ENCODE peak calls at places on chromosomes 13 and 19, in seven cellular contexts. U is foreskin keratinocyte, J is PC-9, Z is small intestine, P is pancreas, E is upper lobe of left lung, C is A549. B is an unnamed sample.

GRCh38 chr13:98873377-98874028 is 104.4 kb downstream of the DOCK9 start:
- DNase-seq in U (no peak), P (no peak), C (no peak), J (no peak), Z (no peak), E (no peak), B (no peak)

GRCh38 chr13:110634558-110634957 is 19.2 kb downstream of the NAXD start:
- DNase-seq in C (peak; percentile 26), U (no peak), J (no peak), E (no peak), P (no peak), Z (no peak), B (no peak)

GRCh38 chr19:47713046-47714021 is at the start of gene EHD2:
- DNase-seq in E (peak; percentile 69), U (no peak), P (peak; percentile 53), J (peak; percentile 73), Z (no peak), C (peak; percentile 69), B (no peak)

GRCh38 chr19:39411832-39412099 is 703 bp upstream of the PLEKHG2 start:
- DNase-seq in J (peak; percentile 89), Z (peak; percentile 95), E (peak; percentile 93), C (peak; percentile 98), U (peak; percentile 74), P (peak; percentile 83), B (no peak)

GRCh38 chr13:36282818-36283432 is 14.7 kb downstream of the CCDC169 start:
- DNase-seq in E (no peak), U (no peak), P (no peak), J (no peak), C (peak; percentile 3), Z (peak; percentile 41), B (no peak)

GRCh38 chr19:28026636-28027035 is 1186.3 kb downstream of the UQCRFS1 start:
- DNase-seq in J (no peak), E (no peak), C (no peak), P (no peak), Z (no peak), U (no peak), B (no peak)

GRCh38 chr19:48342841-48343540 is 17.6 kb downstream of the EMP3 start:
- DNase-seq in E (no peak), U (peak; percentile 40), Z (no peak), P (no peak), J (no peak), C (peak; percentile 70), B (no peak)

GRCh38 chr19:47885067-47885463 is 1.1 kb downstream of the SULT2A1 start:
- DNase-seq in C (no peak), U (no peak), P (no peak), E (no peak), J (no peak), Z (peak; percentile 43), B (no peak)

GRCh38 chr13:75666646-75667351 is 30.7 kb downstream of the LMO7 start:
- DNase-seq in E (no peak), J (no peak), C (no peak), Z (no peak), P (no peak), U (peak; percentile 91), B (peak; percentile 64)

GRCh38 chr19:38666662-38667448 is 19.4 kb downstream of the ACTN4 start:
- DNase-seq in U (no peak), Z (peak; percentile 58), C (no peak), J (no peak), P (peak; percentile 90), E (no peak), B (no peak)

GRCh38 chr13:66826398-66826797 is 403.7 kb downstream of the PCDH9 start:
- DNase-seq in C (no peak), U (no peak), E (no peak), Z (no peak), J (no peak), P (no peak), B (no peak)

GRCh38 chr13:31310781-31311180 is 111.0 kb downstream of the B3GLCT start:
- DNase-seq in J (no peak), E (no peak), C (no peak), U (peak; percentile 51), Z (no peak), P (no peak), B (peak; percentile 34)

GRCh38 chr19:5356918-5357317 is 16.3 kb upstream of the PTPRS start:
- DNase-seq in C (no peak), E (no peak), J (no peak), U (no peak), Z (no peak), P (no peak), B (no peak)

GRCh38 chr13:54449922-54450321 is 1421.3 kb downstream of the OLFM4 start:
- DNase-seq in P (no peak), C (no peak), Z (no peak), U (no peak), J (no peak), E (no peak), B (no peak)

GRCh38 chr19:21758296-21758695 is 9.1 kb downstream of the ZNF100 start:
- DNase-seq in Z (no peak), P (no peak), C (no peak), J (no peak), U (no peak), E (no peak), B (no peak)

GRCh38 chr19:36417752-36418286 is 625 bp downstream of the ZFP82 start:
- DNase-seq in P (no peak), J (no peak), E (no peak), C (no peak), U (no peak), Z (peak; percentile 1), B (no peak)

GRCh38 chr19:11019262-11019661 is 58.4 kb downstream of the SMARCA4 start:
- DNase-seq in Z (no peak), J (no peak), C (no peak), U (no peak), P (no peak), E (no peak), B (no peak)

GRCh38 chr19:11018743-11019142 is 57.9 kb downstream of the SMARCA4 start:
- DNase-seq in C (no peak), P (no peak), Z (no peak), J (peak; percentile 85), E (peak; percentile 83), U (no peak), B (peak; percentile 31)

GRCh38 chr19:11017275-11018035 is 56.6 kb downstream of the SMARCA4 start:
- DNase-seq in C (no peak), Z (no peak), U (no peak), E (no peak), J (peak; percentile 28), P (no peak), B (no peak)

GRCh38 chr19:11016591-11016990 is 55.8 kb downstream of the SMARCA4 start:
- DNase-seq in U (no peak), P (no peak), C (no peak), Z (no peak), J (no peak), E (no peak), B (no peak)

GRCh38 chr19:11018179-11018578 is 57.3 kb downstream of the SMARCA4 start:
- DNase-seq in Z (peak; percentile 58), C (no peak), E (no peak), P (no peak), U (no peak), J (peak; percentile 86), B (peak; percentile 6)
- H3K27ac ChIP-seq in Z (no peak overlapping the region), C (no peak overlapping the region), E (peak overlapping the region; percentile 10), P (no peak overlapping the region), U (no peak overlapping the region), J (no peak overlapping the region), B (peak overlapping the region; percentile 57)

GRCh38 chr19:34804115-34804514 is 31.1 kb upstream of the ZNF599 start:
- DNase-seq in E (no peak), U (no peak), C (no peak), J (no peak), P (no peak), Z (no peak), B (no peak)

GRCh38 chr19:34806976-34807860 is 34.2 kb upstream of the ZNF599 start:
- DNase-seq in J (no peak), C (no peak), U (no peak), P (no peak), E (no peak), Z (no peak), B (no peak)

GRCh38 chr19:34808566-34808965 is 35.6 kb upstream of the ZNF599 start:
- DNase-seq in P (no peak), Z (no peak), J (no peak), U (peak; percentile 61), E (no peak), C (no peak), B (peak; percentile 18)
- H3K27ac ChIP-seq in P (no peak overlapping the region), Z (no peak overlapping the region), J (no peak overlapping the region), U (no peak overlapping the region), E (no peak overlapping the region), C (no peak overlapping the region), B (no peak overlapping the region)

GRCh38 chr13:42781362-42781761 is at the start of gene FAM216B:
- DNase-seq in E (no peak), P (no peak), Z (no peak), J (no peak), C (no peak), U (no peak), B (no peak)
- H3K27ac ChIP-seq in E (no peak within 1 kb of the TSS), P (no peak within 1 kb of the TSS), Z (no peak within 1 kb of the TSS), J (no peak within 1 kb of the TSS), C (no peak within 1 kb of the TSS), U (no peak within 1 kb of the TSS), B (no peak within 1 kb of the TSS)

GRCh38 chr13:39566216-39566869 is 36.6 kb downstream of the LHFPL6 start:
- DNase-seq in C (no peak), P (no peak), Z (no peak), J (no peak), U (peak; percentile 50), E (no peak), B (peak; percentile 8)

GRCh38 chr13:39561971-39562370 is 41.0 kb downstream of the LHFPL6 start:
- DNase-seq in E (no peak), J (no peak), U (no peak), P (no peak), Z (no peak), C (no peak), B (no peak)

GRCh38 chr13:39567569-39567968 is 35.4 kb downstream of the LHFPL6 start:
- DNase-seq in P (no peak), U (no peak), E (no peak), C (no peak), J (no peak), Z (no peak), B (no peak)

GRCh38 chr13:39559838-39560237 is 43.2 kb downstream of the LHFPL6 start:
- DNase-seq in J (no peak), C (no peak), P (no peak), E (no peak), Z (no peak), U (no peak), B (no peak)

DNA sequence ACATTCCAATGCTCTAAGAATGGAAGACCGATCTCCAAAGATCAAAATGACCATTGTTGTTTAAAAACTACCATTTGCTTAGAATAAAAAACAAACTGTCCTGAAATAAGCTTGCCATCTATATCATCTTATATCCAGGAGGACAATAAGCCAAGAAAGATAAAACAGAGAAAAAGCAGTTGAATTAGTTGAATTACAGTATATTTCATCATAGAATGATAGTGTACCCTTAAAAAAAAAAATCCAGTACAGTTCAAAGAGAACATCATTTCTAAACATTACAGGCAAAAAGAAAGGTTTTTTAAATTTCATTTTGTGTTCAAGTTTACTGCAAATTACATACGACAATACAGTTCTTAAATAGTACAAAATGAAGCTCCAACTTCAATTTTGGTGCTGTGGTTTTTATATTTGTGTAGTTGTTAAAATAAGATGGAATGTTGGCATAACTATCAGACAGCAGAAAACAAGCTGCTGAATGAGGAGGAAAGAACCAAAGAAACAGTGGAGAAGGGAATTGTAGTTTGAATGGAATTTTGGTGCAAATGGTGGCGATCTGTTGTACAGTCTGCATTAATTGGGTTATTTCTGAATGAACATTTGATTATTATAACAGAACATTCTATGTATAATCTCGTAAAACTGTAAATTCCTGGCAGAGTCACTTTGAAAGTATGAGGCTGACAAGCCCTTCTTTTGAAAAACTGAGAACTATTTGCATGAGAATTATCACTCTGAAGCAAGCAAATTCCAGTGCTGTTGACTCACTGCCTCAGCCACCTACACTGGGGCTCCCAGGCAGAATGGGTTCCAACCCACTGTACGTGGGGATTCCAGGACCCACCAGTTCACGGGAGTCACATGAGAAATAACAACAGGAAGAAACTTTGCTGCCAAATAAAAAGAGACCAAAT is 37.7 kb downstream of the LHFPL6 start:
- DNase-seq in P (no peak), J (peak; percentile 56), U (peak; percentile 87), C (peak; percentile 20), E (no peak), Z (no peak), B (peak; percentile 36)
- H3K27ac ChIP-seq in P (no peak overlapping the region), J (peak overlapping the region; percentile 85), U (peak overlapping the region; percentile 35), C (peak overlapping the region; percentile 73), E (no peak overlapping the region), Z (no peak overlapping the region), B (peak overlapping the region; percentile 87)

B was measured in epithelial cell of prostate.